ENCODE peak calls at places on chromosomes 16 and 17, in nine cellular contexts. E, I, J, A, Z, F, S, M and C are unnamed samples.
A peak's percentile ranks its signal among the peaks of the same experiment; 100 is the strongest.

GRCh38 chr16:80806957-80807356 is 2.6 kb upstream of the CDYL2 start:
- DNase-seq in E (peak; percentile 74), I (no peak), J (no peak), A (no peak), Z (peak; percentile 34), F (peak; percentile 10), S (no peak), M (no peak), C (no peak)

GRCh38 chr17:73770115-73770848 is 126.0 kb upstream of the SDK2 start:
- DNase-seq in E (peak; percentile 62), I (peak; percentile 59), J (peak; percentile 92), A (no peak), Z (no peak), F (no peak), S (peak; percentile 74), M (no peak), C (peak; percentile 93)

GRCh38 chr17:44307387-44308186 is 814 bp upstream of the RUNDC3A start:
- DNase-seq in E (peak; percentile 23), I (peak; percentile 67), J (peak; percentile 97), A (no peak), Z (no peak), F (no peak), S (no peak), M (no peak), C (peak; percentile 96)

GRCh38 chr17:76909971-76910760 is 42.0 kb downstream of the MGAT5B start:
- DNase-seq in E (peak; percentile 36), I (peak; percentile 55), J (no peak), A (no peak), Z (no peak), F (no peak), S (no peak), M (peak; percentile 65), C (no peak)

GRCh38 chr17:68909066-68909465 is 46.1 kb downstream of the ABCA8 start:
- DNase-seq in E (peak; percentile 97), I (no peak), J (no peak), A (no peak), Z (no peak), F (no peak), S (peak; percentile 72), M (peak; percentile 7), C (no peak)

GRCh38 chr17:79090503-79091372 is 16.1 kb downstream of the ENGASE start:
- DNase-seq in E (no peak), I (no peak), J (no peak), A (no peak), Z (no peak), F (no peak), S (no peak), M (no peak), C (no peak)

GRCh38 chr17:19332371-19333131 is 30.0 kb downstream of the B9D1 start:
- DNase-seq in E (no peak), I (no peak), J (no peak), A (no peak), Z (no peak), F (no peak), S (no peak), M (peak; percentile 24), C (peak; percentile 31)

GRCh38 chr17:1561420-1562177 is 993 bp downstream of the PITPNA start:
- DNase-seq in E (peak; percentile 37), I (peak; percentile 64), J (peak; percentile 69), A (no peak), Z (peak; percentile 30), F (no peak), S (no peak), M (peak; percentile 68), C (peak; percentile 45)

GRCh38 chr17:63399316-63399715 is 46.8 kb downstream of the CYB561 start:
- DNase-seq in E (peak; percentile 54), I (no peak), J (no peak), A (no peak), Z (no peak), F (no peak), S (no peak), M (no peak), C (no peak)

GRCh38 chr17:78117027-78117981 is 11.3 kb downstream of the TMC6 start:
- DNase-seq in E (no peak), I (no peak), J (peak; percentile 75), A (no peak), Z (no peak), F (no peak), S (no peak), M (peak; percentile 22), C (peak; percentile 73)

GRCh38 chr16:8853611-8854010 is 15.2 kb downstream of the CARHSP1 start:
- DNase-seq in E (peak; percentile 72), I (no peak), J (no peak), A (no peak), Z (no peak), F (no peak), S (no peak), M (no peak), C (no peak)

GRCh38 chr17:82046903-82047302 is 4.7 kb downstream of the RFNG start:
- DNase-seq in E (no peak), I (no peak), J (no peak), A (no peak), Z (no peak), F (no peak), S (no peak), M (no peak), C (no peak)

GRCh38 chr17:78242024-78242742 is 10.8 kb downstream of the TMEM235 start:
- DNase-seq in E (no peak), I (no peak), J (no peak), A (no peak), Z (no peak), F (no peak), S (no peak), M (no peak), C (peak; percentile 23)

GRCh38 chr17:48998557-48999440 is 1.6 kb downstream of the IGF2BP1 start:
- DNase-seq in E (peak; percentile 66), I (no peak), J (peak; percentile 54), A (no peak), Z (no peak), F (no peak), S (no peak), M (no peak), C (peak; percentile 72)

GRCh38 chr17:41615454-41615853 is 2.9 kb upstream of the KRT16 start:
- DNase-seq in E (peak; percentile 6), I (no peak), J (no peak), A (no peak), Z (no peak), F (no peak), S (no peak), M (no peak), C (no peak)

GRCh38 chr16:3063617-3064389 is 1.6 kb upstream of the IL32 start:
- DNase-seq in E (no peak), I (no peak), J (no peak), A (no peak), Z (no peak), F (no peak), S (no peak), M (no peak), C (no peak)

GRCh38 chr17:18992454-18993130 is 12.0 kb downstream of the FAM83G start:
- DNase-seq in E (no peak), I (no peak), J (no peak), A (no peak), Z (no peak), F (no peak), S (no peak), M (no peak), C (no peak)

GRCh38 chr17:77098884-77099545 is 41.8 kb upstream of the SEC14L1 start:
- DNase-seq in E (peak; percentile 94), I (no peak), J (no peak), A (no peak), Z (no peak), F (no peak), S (peak; percentile 78), M (no peak), C (no peak)

GRCh38 chr17:19709841-19710240 is 6.5 kb downstream of the SLC47A2 start:
- DNase-seq in E (no peak), I (no peak), J (peak; percentile 4), A (no peak), Z (no peak), F (no peak), S (no peak), M (no peak), C (no peak)

GRCh38 chr16:2818278-2818876 is 1.3 kb downstream of the PRSS21 start:
- DNase-seq in E (no peak), I (no peak), J (no peak), A (no peak), Z (no peak), F (no peak), S (no peak), M (no peak), C (no peak)

GRCh38 chr16:46974352-46974751 is 878 bp upstream of the DNAJA2 start:
- DNase-seq in E (peak; percentile 16), I (peak; percentile 22), J (peak; percentile 28), A (no peak), Z (no peak), F (no peak), S (no peak), M (peak; percentile 69), C (peak; percentile 78)

GRCh38 chr17:57424273-57424672 is 167.9 kb downstream of the MSI2 start:
- DNase-seq in E (no peak), I (no peak), J (no peak), A (no peak), Z (no peak), F (no peak), S (no peak), M (no peak), C (no peak)

GRCh38 chr16:89361756-89362155 is 128.6 kb downstream of the ANKRD11 start:
- DNase-seq in E (no peak), I (no peak), J (no peak), A (no peak), Z (no peak), F (no peak), S (no peak), M (no peak), C (no peak)

GRCh38 chr17:49762148-49762941 is 1.6 kb downstream of the FAM117A start:
- DNase-seq in E (no peak), I (no peak), J (no peak), A (no peak), Z (no peak), F (no peak), S (no peak), M (no peak), C (no peak)

GRCh38 chr17:28346746-28347246 is 10.5 kb downstream of the POLDIP2 start:
- DNase-seq in E (peak; percentile 82), I (no peak), J (peak; percentile 57), A (no peak), Z (no peak), F (no peak), S (no peak), M (no peak), C (peak; percentile 28)

GRCh38 chr17:20611314-20611713 is 31.8 kb downstream of the CDRT15L2 start:
- DNase-seq in E (no peak), I (no peak), J (no peak), A (no peak), Z (no peak), F (no peak), S (no peak), M (no peak), C (peak; percentile 5)

GRCh38 chr17:57527437-57528083 is 217.5 kb downstream of the CCDC182 start:
- DNase-seq in E (no peak), I (no peak), J (no peak), A (no peak), Z (no peak), F (no peak), S (no peak), M (peak; percentile 26), C (peak; percentile 97)

GRCh38 chr17:72122002-72122310 is 1.1 kb downstream of the SOX9 start:
- DNase-seq in E (peak; percentile 34), I (peak; percentile 27), J (no peak), A (no peak), Z (no peak), F (no peak), S (no peak), M (peak; percentile 61), C (no peak)